ENCODE peak calls at places on chromosomes 12 and 14, in six cellular contexts. C, A, H, Z, Q and N are unnamed samples.

GRCh38 chr12:2337031-2338010 is 284.5 kb downstream of the CACNA1C start:
- DNase-seq in C (no peak), A (no peak), H (no peak), Z (no peak), Q (no peak), N (no peak)

GRCh38 chr14:105006831-105007592 is 13.9 kb downstream of the CDCA4 start:
- DNase-seq in C (no peak), A (no peak), H (no peak), Z (no peak), Q (no peak), N (no peak)

GRCh38 chr14:23090254-23090636 is 4.7 kb downstream of the ACIN1 start:
- DNase-seq in C (no peak), A (no peak), H (no peak), Z (no peak), Q (no peak), N (no peak)

GRCh38 chr12:87529386-87529785 is 499.8 kb downstream of the C12orf50 start:
- DNase-seq in C (no peak), A (no peak), H (no peak), Z (no peak), Q (no peak), N (no peak)

GRCh38 chr14:22835505-22835904 is 880 bp upstream of the MMP14 start:
- DNase-seq in C (no peak), A (no peak), H (no peak), Z (no peak), Q (no peak), N (no peak)

GRCh38 chr14:92482621-92483319 is 30.8 kb upstream of the RIN3 start:
- DNase-seq in C (no peak), A (no peak), H (no peak), Z (no peak), Q (no peak), N (peak; percentile 12)

GRCh38 chr12:89650239-89650638 is 58.4 kb downstream of the ATP2B1 start:
- DNase-seq in C (peak; percentile 5), A (no peak), H (no peak), Z (no peak), Q (no peak), N (no peak)

GRCh38 chr14:98177551-98177950 is 1094.4 kb downstream of the BCL11B start:
- DNase-seq in C (no peak), A (no peak), H (no peak), Z (no peak), Q (no peak), N (no peak)

GRCh38 chr12:57475271-57476161 is 4.2 kb downstream of the ARHGAP9 start:
- DNase-seq in C (no peak), A (no peak), H (peak; percentile 51), Z (no peak), Q (no peak), N (peak; percentile 63)

GRCh38 chr12:51974646-51975045 is 23.1 kb downstream of the ACVR1B start:
- DNase-seq in C (no peak), A (no peak), H (no peak), Z (no peak), Q (peak; percentile 30), N (no peak)

GRCh38 chr12:12704593-12705230 is 8.7 kb upstream of the GPR19 start:
- DNase-seq in C (peak; percentile 95), A (peak; percentile 83), H (peak; percentile 93), Z (no peak), Q (peak; percentile 96), N (peak; percentile 73)

GRCh38 chr12:111754671-111755070 is 12.1 kb upstream of the ALDH2 start:
- DNase-seq in C (no peak), A (no peak), H (no peak), Z (no peak), Q (no peak), N (no peak)

GRCh38 chr14:59890676-59891075 is 20.1 kb upstream of the RTN1 start:
- DNase-seq in C (no peak), A (no peak), H (no peak), Z (no peak), Q (no peak), N (no peak)

GRCh38 chr12:101877816-101878811 is 734 bp downstream of the DRAM1 start:
- DNase-seq in C (no peak), A (no peak), H (peak; percentile 57), Z (no peak), Q (peak; percentile 28), N (peak; percentile 61)

GRCh38 chr12:132723015-132723763 is 12.5 kb downstream of the PGAM5 start:
- DNase-seq in C (peak; percentile 42), A (no peak), H (no peak), Z (no peak), Q (no peak), N (no peak)

GRCh38 chr12:124827588-124828184 is 36.0 kb downstream of the SCARB1 start:
- DNase-seq in C (no peak), A (no peak), H (no peak), Z (no peak), Q (no peak), N (no peak)

GRCh38 chr12:28012333-28012918 is 39.9 kb upstream of the PTHLH start:
- DNase-seq in C (no peak), A (no peak), H (no peak), Z (no peak), Q (no peak), N (no peak)

GRCh38 chr14:49306152-49306751 is 279.9 kb downstream of the RPS29 start:
- DNase-seq in C (peak; percentile 7), A (no peak), H (peak; percentile 39), Z (no peak), Q (peak; percentile 44), N (no peak)

GRCh38 chr12:95318071-95318545 is 100.5 kb downstream of the VEZT start:
- DNase-seq in C (peak; percentile 88), A (no peak), H (peak; percentile 87), Z (no peak), Q (no peak), N (no peak)

GRCh38 chr12:120262852-120263724 is 2.4 kb downstream of the PXN start:
- DNase-seq in C (no peak), A (no peak), H (no peak), Z (no peak), Q (no peak), N (peak; percentile 29)

GRCh38 chr14:104969741-104970230 is 8.4 kb downstream of the AHNAK2 start:
- DNase-seq in C (no peak), A (no peak), H (no peak), Z (no peak), Q (no peak), N (no peak)

GRCh38 chr12:52873832-52874572 is 25.2 kb upstream of the KRT78 start:
- DNase-seq in C (peak; percentile 89), A (no peak), H (peak; percentile 95), Z (no peak), Q (no peak), N (peak; percentile 68)

GRCh38 chr12:52120951-52121847 is 41.7 kb downstream of the SMIM41 start:
- DNase-seq in C (peak; percentile 53), A (no peak), H (no peak), Z (no peak), Q (no peak), N (no peak)

GRCh38 chr14:24416254-24416931 is 13.1 kb downstream of the CBLN3 start:
- DNase-seq in C (no peak), A (no peak), H (no peak), Z (no peak), Q (no peak), N (no peak)

GRCh38 chr12:128829870-128830504 is 6.2 kb upstream of the SLC15A4 start:
- DNase-seq in C (no peak), A (no peak), H (no peak), Z (no peak), Q (no peak), N (no peak)

GRCh38 chr12:19681007-19681406 is 241.7 kb downstream of the AEBP2 start:
- DNase-seq in C (no peak), A (no peak), H (no peak), Z (no peak), Q (peak; percentile 34), N (peak; percentile 68)

GRCh38 chr12:32265920-32266319 is 133.4 kb upstream of the FGD4 start:
- DNase-seq in C (no peak), A (no peak), H (no peak), Z (no peak), Q (no peak), N (no peak)

DNA sequence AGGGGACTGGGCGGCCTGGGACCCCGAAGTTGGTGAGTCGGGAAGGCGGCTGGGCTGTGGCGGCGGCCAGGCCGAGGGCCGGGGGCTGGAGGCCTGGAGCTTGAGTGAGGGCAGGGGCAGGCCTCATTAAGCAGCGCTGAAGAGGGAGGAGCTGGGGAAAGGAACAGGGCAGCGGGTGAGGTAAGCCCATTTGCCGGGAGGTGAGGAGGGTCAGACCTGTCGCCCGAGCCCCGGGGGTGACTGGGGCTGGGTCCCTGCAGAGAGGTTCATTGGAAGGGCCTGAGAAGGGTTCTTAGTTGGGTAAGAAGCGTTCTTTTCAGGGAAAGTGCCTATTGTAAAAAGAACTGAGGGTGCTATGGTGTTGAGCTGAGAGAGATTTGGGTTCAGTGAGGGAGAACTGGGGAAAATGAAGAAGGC is 438 bp downstream of the RAB5B start:
- DNase-seq in C (peak; percentile 45), A (no peak), H (peak; percentile 70), Z (no peak), Q (peak; percentile 88), N (no peak)
- H2BK120ac ChIP-seq in C (no peak overlapping the region), A (peak overlapping the region; percentile 42), H (peak overlapping the region; percentile 94), Z (no peak overlapping the region), Q (peak overlapping the region; percentile 92), N (no peak overlapping the region)

GRCh38 chr14:69079188-69079742 is 73.7 kb downstream of the DCAF5 start:
- DNase-seq in C (peak; percentile 88), A (no peak), H (peak; percentile 86), Z (no peak), Q (peak; percentile 73), N (no peak)
- H2BK120ac ChIP-seq in C (peak overlapping the region; percentile 99), A (no peak overlapping the region), H (no peak overlapping the region), Z (no peak overlapping the region), Q (no peak overlapping the region), N (no peak overlapping the region)

GRCh38 chr14:96254696-96255095 is 1.3 kb upstream of the BDKRB1 start:
- DNase-seq in C (no peak), A (no peak), H (peak; percentile 50), Z (no peak), Q (no peak), N (no peak)

GRCh38 chr14:96256420-96256819 is 410 bp downstream of the BDKRB1 start:
- DNase-seq in C (peak; percentile 64), A (no peak), H (no peak), Z (no peak), Q (no peak), N (no peak)

GRCh38 chr14:96257900-96258299 is 1.9 kb downstream of the BDKRB1 start:
- DNase-seq in C (no peak), A (no peak), H (no peak), Z (no peak), Q (no peak), N (no peak)

GRCh38 chr14:96255501-96256366 is at the start of gene BDKRB1:
- DNase-seq in C (peak; percentile 96), A (no peak), H (peak; percentile 92), Z (no peak), Q (no peak), N (no peak)

DNA sequence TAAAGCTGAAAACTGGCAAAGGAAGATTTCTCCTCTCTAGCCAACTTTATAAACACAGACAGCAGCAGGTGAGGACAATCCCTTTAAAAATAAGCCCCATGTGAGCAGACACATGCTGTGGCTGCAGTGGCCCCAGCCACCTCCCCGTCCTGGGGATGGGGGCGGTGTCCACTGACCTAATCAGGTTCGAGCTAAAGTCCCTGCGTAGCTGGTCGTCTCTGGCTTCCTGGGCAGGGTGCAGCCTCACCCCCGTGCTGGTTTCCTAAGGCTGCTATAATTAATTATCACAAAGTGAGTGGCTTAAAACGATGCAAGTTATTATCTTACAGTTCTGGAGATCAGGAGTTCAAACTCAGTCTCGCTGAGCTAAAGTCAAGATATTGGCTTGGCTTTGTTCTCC is 1.0 kb downstream of the BDKRB1 start:
- DNase-seq in C (peak; percentile 17), A (no peak), H (no peak), Z (no peak), Q (no peak), N (no peak)
- H2BK120ac ChIP-seq in C (peak overlapping the region; percentile 100), A (no peak overlapping the region), H (no peak overlapping the region), Z (no peak overlapping the region), Q (no peak overlapping the region), N (no peak overlapping the region)

GRCh38 chr12:50925342-50925651 is 27.0 kb upstream of the HIGD1C start:
- DNase-seq in C (no peak), A (no peak), H (no peak), Z (no peak), Q (no peak), N (peak; percentile 59)
- H2BK120ac ChIP-seq in C (peak overlapping the region; percentile 48), A (no peak overlapping the region), H (peak overlapping the region; percentile 54), Z (no peak overlapping the region), Q (no peak overlapping the region), N (no peak overlapping the region)